ENCODE peak calls at places on chromosomes 7 and 10, in four cellular contexts. H, W, G and P are unnamed samples.

GRCh38 chr7:44772440-44772839 is 23.8 kb downstream of the ZMIZ2 start:
- DNase-seq in G (no peak), W (no peak), H (no peak), P (no peak)

GRCh38 chr7:94529516-94529915 is 19.9 kb downstream of the CASD1 start:
- DNase-seq in H (no peak), G (peak), W (no peak), P (no peak)

GRCh38 chr10:116431598-116431997 is 4.0 kb downstream of the PNLIPRP3 start:
- DNase-seq in G (no peak), W (no peak), H (no peak), P (no peak)

GRCh38 chr7:44969701-44970494 is 8.9 kb downstream of the MYO1G start:
- DNase-seq in H (no peak), W (no peak), G (no peak), P (no peak)

GRCh38 chr7:108838143-108838542 is 268.5 kb downstream of the DNAJB9 start:
- DNase-seq in G (no peak), H (no peak), W (no peak), P (no peak)

GRCh38 chr7:41425926-41426325 is 277.0 kb downstream of the INHBA start:
- DNase-seq in W (no peak), G (no peak), H (no peak), P (no peak)

GRCh38 chr7:122746948-122747347 is 44.2 kb upstream of the RNF148 start:
- DNase-seq in W (no peak), H (no peak), G (no peak), P (no peak)

GRCh38 chr10:28883741-28884443 is 206.6 kb downstream of the BAMBI start:
- DNase-seq in H (no peak), W (no peak), G (no peak), P (no peak)

GRCh38 chr7:80764132-80764531 is 125.7 kb downstream of the CD36 start:
- DNase-seq in G (peak), H (no peak), W (no peak), P (no peak)

GRCh38 chr10:12349628-12350166 is 350 bp downstream of the CAMK1D start:
- DNase-seq in G (no peak), W (no peak), H (no peak), P (no peak)

GRCh38 chr7:47232751-47233412 is 349.0 kb downstream of the TNS3 start:
- DNase-seq in H (no peak), G (no peak), W (no peak), P (no peak)
- TF ChIP-seq CTCF in H (no peak), G (no peak), W (no peak), P (peak)

GRCh38 chr7:73864981-73865711 is 4.2 kb downstream of the TMEM270 start:
- DNase-seq in G (no peak), W (no peak), H (no peak), P (no peak)

GRCh38 chr7:73866446-73866767 is 5.4 kb downstream of the TMEM270 start:
- DNase-seq in W (no peak), H (no peak), G (no peak), P (no peak)

GRCh38 chr7:73870041-73870492 is 9.1 kb downstream of the TMEM270 start:
- DNase-seq in G (peak), H (no peak), W (peak), P (no peak)

GRCh38 chr7:73869011-73869785 is 8.2 kb downstream of the TMEM270 start:
- DNase-seq in W (no peak), H (no peak), G (no peak), P (no peak)

DNA sequence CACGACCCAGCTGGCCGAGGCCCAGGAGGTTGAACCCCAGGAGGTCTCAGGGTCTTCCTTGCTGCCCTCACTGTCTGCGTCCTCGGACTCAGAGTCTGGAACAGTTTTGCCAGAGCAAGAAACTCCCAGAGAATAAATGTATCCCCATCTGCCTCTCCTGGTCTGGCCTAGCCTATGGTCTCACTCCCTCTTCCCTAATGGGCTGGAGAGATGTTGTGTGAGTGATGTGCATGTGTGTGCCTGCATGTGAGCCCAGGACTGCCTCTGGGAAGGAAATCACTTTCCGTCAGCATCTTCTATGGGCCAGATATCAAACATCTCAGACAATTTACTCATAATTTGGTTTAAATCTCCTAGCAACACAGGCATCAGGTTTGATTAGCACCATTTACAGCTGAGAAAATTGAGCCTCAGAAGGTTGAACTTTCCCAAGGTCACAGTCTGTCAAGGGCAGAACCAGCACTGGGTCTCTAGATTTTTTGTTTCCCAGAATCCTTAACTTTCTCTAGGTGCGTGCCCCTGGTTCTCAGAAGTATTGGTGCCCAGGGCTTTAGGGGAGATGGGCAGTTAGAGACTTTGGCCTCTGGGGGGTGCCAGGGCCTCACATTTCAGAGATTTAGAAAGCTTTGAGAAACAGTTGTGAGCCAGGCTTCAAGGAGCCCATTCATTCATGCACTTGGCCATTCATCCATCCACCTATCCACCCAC is 4.9 kb downstream of the TMEM270 start:
- DNase-seq in G (peak), H (peak), W (peak), P (no peak)
- TF ChIP-seq CTCF in G (peak), H (peak), W (no peak), P (peak)

GRCh38 chr10:69096045-69096444 is 8.1 kb downstream of the SRGN start:
- DNase-seq in H (no peak), G (no peak), W (no peak), P (no peak)

GRCh38 chr10:69090687-69091450 is 3.0 kb downstream of the SRGN start:
- DNase-seq in G (no peak), H (no peak), W (no peak), P (no peak)

GRCh38 chr10:69089638-69090599 is 2.0 kb downstream of the SRGN start:
- DNase-seq in H (no peak), W (no peak), G (no peak), P (no peak)

GRCh38 chr10:69093933-69094332 is 6.0 kb downstream of the SRGN start:
- DNase-seq in W (no peak), G (no peak), H (no peak), P (no peak)

DNA sequence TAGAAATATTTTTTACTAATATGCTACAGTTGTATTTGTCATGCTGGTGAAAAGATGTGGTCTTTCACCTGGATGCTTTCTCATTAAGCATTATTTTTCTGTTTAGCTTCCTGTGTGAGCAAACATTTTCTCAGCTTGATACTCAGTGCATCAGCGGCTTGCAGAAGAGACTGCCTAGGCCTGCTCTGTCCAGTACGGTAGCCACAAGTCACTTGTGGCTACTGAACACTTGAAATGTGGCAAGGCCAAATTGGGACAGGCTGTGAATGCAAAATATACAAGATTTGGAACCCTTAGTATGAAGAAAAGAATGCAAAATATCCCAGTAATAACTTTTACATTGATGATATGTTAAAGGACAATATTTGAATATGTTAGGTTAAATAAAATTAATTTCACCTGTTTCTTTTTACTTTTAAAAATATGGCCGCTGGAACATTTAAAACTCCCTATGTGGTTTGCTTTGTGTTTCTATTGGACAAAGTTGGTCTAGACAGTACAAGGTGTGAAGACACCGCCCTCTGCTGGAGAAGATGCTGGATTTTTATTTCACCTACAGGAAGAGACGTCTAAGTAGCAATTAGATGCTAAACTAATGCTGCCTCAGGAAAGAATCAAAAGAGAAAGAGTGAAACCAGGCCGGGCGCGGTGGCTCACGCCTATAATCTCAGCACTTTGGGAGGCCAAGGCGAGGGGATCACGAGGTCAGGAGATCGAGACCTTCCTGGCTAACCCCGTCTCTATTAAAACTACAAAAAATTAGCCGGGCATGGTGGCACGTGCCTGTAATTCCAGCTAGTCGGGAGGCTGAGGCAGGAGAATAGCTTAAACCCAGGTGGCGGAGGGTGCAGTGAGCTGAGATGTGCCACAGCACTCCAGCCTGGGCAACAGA is 5.3 kb downstream of the SRGN start:
- DNase-seq in G (peak), H (peak), W (peak), P (peak)
- TF ChIP-seq CTCF in G (peak), H (peak), W (peak), P (peak)

GRCh38 chr7:16420649-16421332 is 547 bp downstream of the CRPPA start:
- DNase-seq in G (peak), H (peak), W (peak), P (peak)
- TF ChIP-seq CTCF in G (peak), H (no peak), W (peak), P (peak)

GRCh38 chr7:107643407-107643806 is 17.2 kb upstream of the SLC26A4 start:
- DNase-seq in H (no peak), G (no peak), W (no peak), P (no peak)
- TF ChIP-seq CTCF in H (no peak), G (peak), W (no peak), P (peak)

DNA sequence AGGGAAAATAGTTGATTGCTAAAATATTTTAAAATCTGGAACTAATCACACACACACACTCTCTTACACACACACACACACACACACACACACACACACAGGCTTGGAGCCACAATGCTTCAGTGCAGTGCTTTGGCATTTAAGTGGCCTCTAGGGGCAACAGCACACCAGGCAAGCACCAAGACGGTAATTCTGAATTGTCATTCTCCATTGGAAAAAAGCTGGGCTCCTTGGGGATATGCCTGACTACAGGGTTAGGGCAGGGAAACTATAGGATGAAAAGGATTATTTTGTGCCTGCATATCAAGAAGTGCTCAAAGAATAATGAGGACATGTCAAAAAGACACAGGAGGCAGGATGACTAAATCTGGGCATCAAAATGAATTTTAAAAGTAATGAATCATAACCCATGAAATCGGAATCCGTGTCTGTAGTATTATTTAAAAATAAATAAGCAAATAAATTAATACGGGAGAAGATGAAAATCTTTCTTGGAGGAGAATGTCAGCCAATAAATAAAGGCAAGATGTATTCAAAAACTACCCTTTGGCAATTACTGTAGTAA is 30.4 kb upstream of the DDC start:
- DNase-seq in H (peak), W (peak), G (peak), P (peak)
- TF ChIP-seq CTCF in H (no peak), W (peak), G (peak), P (peak)

DNA sequence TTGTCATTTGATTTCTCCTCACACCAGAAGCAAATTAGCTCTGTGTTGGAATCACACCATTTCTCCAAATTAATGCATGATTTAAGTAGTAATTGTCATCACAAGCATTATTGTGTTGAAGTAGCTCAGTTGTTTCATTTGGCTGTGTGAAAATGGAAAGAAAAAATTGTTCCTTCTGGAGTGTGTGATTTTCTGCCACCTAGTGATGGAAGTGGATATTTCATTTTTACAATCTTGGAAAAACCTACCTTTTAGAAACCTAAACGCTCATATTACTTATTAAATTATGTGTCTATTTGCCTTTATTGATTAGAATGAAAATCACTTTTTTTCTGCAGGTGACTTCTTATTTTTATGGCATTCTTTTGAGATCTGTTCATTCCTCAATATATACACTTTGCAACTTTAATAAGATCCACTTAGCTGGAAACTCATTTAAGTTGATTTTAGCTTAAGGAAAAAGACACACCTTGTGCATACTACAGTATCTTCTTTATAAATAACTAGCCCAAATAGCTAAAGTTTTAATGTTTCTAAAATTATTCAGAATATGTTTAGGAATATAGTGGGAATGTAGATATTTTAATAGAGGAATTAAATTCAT is 50.0 kb downstream of the SRI start:
- DNase-seq in H (no peak), W (no peak), G (peak), P (no peak)
- TF ChIP-seq CTCF in H (peak), W (no peak), G (peak), P (peak)